ENCODE peak calls at places on chromosomes 4 and X, in five cellular contexts. W is breast epithelium, U is uterus, V is tibial nerve, Q is adrenal gland. H is an unnamed sample.

GRCh38 chr4:74230902-74231499 is 73.1 kb downstream of the MTHFD2L start:
- DNase-seq in W (no peak), V (no peak), U (no peak), Q (peak; percentile 18), H (peak; percentile 76)

GRCh38 chrX:31609130-31609529 is 537.3 kb upstream of the FTHL17 start:
- DNase-seq in V (no peak), U (no peak), Q (no peak), W (no peak), H (no peak)

GRCh38 chr4:2341911-2342652 is 76.4 kb downstream of the ZFYVE28 start:
- DNase-seq in Q (no peak), U (no peak), V (no peak), W (peak; percentile 40), H (peak; percentile 8)

GRCh38 chr4:137861682-137862081 is 329.4 kb upstream of the PCDH18 start:
- DNase-seq in U (no peak), V (no peak), Q (no peak), W (no peak), H (no peak)

GRCh38 chrX:46251755-46252154 is 293.5 kb downstream of the ZNF674 start:
- DNase-seq in W (no peak), Q (no peak), U (no peak), V (no peak), H (no peak)

GRCh38 chr4:6343950-6344408 is 74.3 kb downstream of the WFS1 start:
- DNase-seq in U (no peak), V (no peak), W (no peak), Q (peak; percentile 64), H (no peak)

GRCh38 chrX:7205037-7205577 is 57.2 kb upstream of the PUDP start:
- DNase-seq in V (no peak), W (no peak), Q (no peak), U (no peak), H (no peak)

GRCh38 chrX:3145716-3146115 is 104.4 kb downstream of the ARSF start:
- DNase-seq in U (no peak), Q (no peak), W (no peak), V (no peak), H (no peak)

GRCh38 chr4:145098675-145099037 is 545 bp downstream of the ABCE1 start:
- DNase-seq in U (no peak), W (no peak), V (peak; percentile 34), Q (peak; percentile 59), H (peak; percentile 50)

GRCh38 chrX:28997716-28998115 is 410.5 kb downstream of the IL1RAPL1 start:
- DNase-seq in Q (no peak), U (no peak), W (no peak), V (no peak), H (no peak)

GRCh38 chr4:167020410-167020809 is 213.9 kb downstream of the SPOCK3 start:
- DNase-seq in V (no peak), U (no peak), W (no peak), Q (no peak), H (no peak)

GRCh38 chr4:20544645-20545044 is 155.6 kb upstream of the PACRGL start:
- DNase-seq in U (no peak), W (no peak), V (no peak), Q (no peak), H (no peak)

GRCh38 chr4:3114377-3114776 is 39.9 kb downstream of the HTT start:
- DNase-seq in U (no peak), V (no peak), W (no peak), Q (no peak), H (no peak)

GRCh38 chrX:94178145-94178790 is 504.3 kb downstream of the FAM133A start:
- DNase-seq in W (no peak), U (no peak), Q (no peak), V (no peak), H (no peak)

GRCh38 chrX:43644124-43644701 is 11.9 kb upstream of the MAOA start:
- DNase-seq in V (no peak), U (peak; percentile 33), W (no peak), Q (no peak), H (no peak)

GRCh38 chr4:81093720-81094401 is 63.4 kb downstream of the BMP3 start:
- DNase-seq in V (no peak), U (no peak), Q (no peak), W (no peak), H (no peak)

GRCh38 chr4:15004701-15005301 is 2.5 kb downstream of the CPEB2 start:
- DNase-seq in U (peak; percentile 81), V (peak; percentile 71), Q (peak; percentile 88), W (peak; percentile 87), H (peak; percentile 90)

GRCh38 chr4:60366661-60367060 is 833.5 kb upstream of the ADGRL3 start:
- DNase-seq in U (no peak), V (no peak), Q (no peak), W (no peak), H (no peak)

GRCh38 chr4:48047421-48047844 is 30.9 kb downstream of the NIPAL1 start:
- DNase-seq in Q (no peak), U (no peak), W (no peak), V (no peak), H (no peak)

GRCh38 chr4:9804918-9805317 is 23.5 kb downstream of the DRD5 start:
- DNase-seq in U (no peak), Q (no peak), V (no peak), W (no peak), H (peak; percentile 22)

GRCh38 chr4:108940086-108941033 is 177.5 kb upstream of the ETNPPL start:
- DNase-seq in V (no peak), U (no peak), W (no peak), Q (no peak), H (no peak)

GRCh38 chr4:110631582-110632505 is 9.0 kb upstream of the PITX2 start:
- DNase-seq in V (peak; percentile 45), Q (peak; percentile 60), U (peak; percentile 31), W (no peak), H (peak; percentile 86)

GRCh38 chr4:11011249-11011648 is 326.7 kb upstream of the CLNK start:
- DNase-seq in U (no peak), Q (no peak), V (no peak), W (no peak), H (no peak)

GRCh38 chr4:184787766-184788503 is 37.8 kb downstream of the ACSL1 start:
- DNase-seq in V (no peak), W (no peak), U (no peak), Q (no peak), H (no peak)

GRCh38 chrX:78075787-78076389 is 28.2 kb upstream of the PGK1 start:
- DNase-seq in V (no peak), U (no peak), W (no peak), Q (no peak), H (no peak)

GRCh38 chr4:54118850-54119589 is 19.1 kb downstream of the GSX2 start:
- DNase-seq in U (no peak), W (no peak), V (no peak), Q (no peak), H (no peak)

GRCh38 chr4:161350946-161351345 is 812.9 kb downstream of the FSTL5 start:
- DNase-seq in Q (no peak), V (no peak), W (no peak), U (no peak), H (no peak)

GRCh38 chr4:118682928-118683327 is 2.3 kb upstream of the METTL14 start:
- DNase-seq in V (no peak), Q (no peak), U (no peak), W (no peak), H (no peak)

GRCh38 chr4:168755643-168756482 is 254.2 kb downstream of the CBR4 start:
- DNase-seq in U (no peak), W (no peak), V (no peak), Q (no peak), H (no peak)

GRCh38 chr4:48780867-48781219 is 764 bp upstream of the FRYL start:
- DNase-seq in W (no peak), Q (peak; percentile 74), V (peak; percentile 47), U (peak; percentile 57), H (no peak)

GRCh38 chr4:6109842-6110560 is 90.3 kb downstream of the JAKMIP1 start:
- DNase-seq in W (no peak), U (no peak), V (no peak), Q (no peak), H (no peak)

GRCh38 chr4:90582087-90582486 is 454.9 kb downstream of the CCSER1 start:
- DNase-seq in U (no peak), V (no peak), Q (no peak), W (no peak), H (no peak)

GRCh38 chrX:71181558-71181909 is 36.9 kb downstream of the NLGN3 start:
- DNase-seq in U (no peak), V (peak; percentile 5), Q (peak; percentile 23), W (no peak), H (no peak)

GRCh38 chrX:153972368-153973126 is at the start of gene TMEM187:
- DNase-seq in V (peak; percentile 61), W (peak; percentile 77), Q (peak; percentile 88), U (peak; percentile 88), H (peak; percentile 84)

GRCh38 chrX:153971124-153971631 is 440 bp downstream of the HCFC1 start:
- DNase-seq in V (peak; percentile 70), U (peak; percentile 91), W (peak; percentile 80), Q (peak; percentile 86), H (peak; percentile 95)

GRCh38 chrX:153970398-153971123 is 1.1 kb downstream of the HCFC1 start:
- DNase-seq in U (peak; percentile 71), Q (peak; percentile 65), W (no peak), V (peak; percentile 31), H (peak; percentile 82)

GRCh38 chrX:153973127-153974002 is 811 bp downstream of the TMEM187 start:
- DNase-seq in Q (no peak), U (no peak), V (no peak), W (no peak), H (no peak)

GRCh38 chrX:153971632-153972367 is at the start of gene HCFC1:
- DNase-seq in W (peak; percentile 87), V (peak; percentile 85), Q (peak; percentile 91), U (peak; percentile 96), H (peak; percentile 92)
- TF ChIP-seq POLR2A in W (peak; percentile 45), V (peak; percentile 29), Q (peak; percentile 62), U (peak; percentile 25), H (peak; percentile 18)

DNA sequence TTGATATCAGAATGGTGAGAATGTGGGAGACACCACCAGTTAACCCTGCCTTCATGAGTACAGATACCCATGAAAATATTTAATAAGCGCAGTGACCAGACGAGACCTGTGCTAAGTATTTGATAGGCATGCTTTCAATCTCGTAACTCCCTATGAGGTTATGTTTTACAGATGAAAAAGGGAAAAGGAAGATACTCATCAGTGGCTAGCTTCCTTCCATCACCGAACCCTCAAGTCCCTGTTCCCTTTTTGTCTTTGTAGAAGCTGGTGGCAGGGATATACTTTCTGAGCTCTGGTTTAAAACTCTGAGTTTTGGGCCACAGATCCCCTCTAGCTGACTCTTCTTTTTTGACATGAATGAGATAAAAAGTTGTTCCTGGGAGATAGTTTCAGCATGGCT is 26.3 kb downstream of the AFF1 start:
- DNase-seq in W (no peak), U (no peak), Q (no peak), V (no peak), H (no peak)
- H3K4me1 ChIP-seq in W (no peaks in the 10 kb centered on the region), U (no peaks in the 10 kb centered on the region), Q (peaks cover 43% of the 10 kb centered on the region), V (peaks cover 34% of the 10 kb centered on the region), H (peaks cover 39% of the 10 kb centered on the region)

DNA sequence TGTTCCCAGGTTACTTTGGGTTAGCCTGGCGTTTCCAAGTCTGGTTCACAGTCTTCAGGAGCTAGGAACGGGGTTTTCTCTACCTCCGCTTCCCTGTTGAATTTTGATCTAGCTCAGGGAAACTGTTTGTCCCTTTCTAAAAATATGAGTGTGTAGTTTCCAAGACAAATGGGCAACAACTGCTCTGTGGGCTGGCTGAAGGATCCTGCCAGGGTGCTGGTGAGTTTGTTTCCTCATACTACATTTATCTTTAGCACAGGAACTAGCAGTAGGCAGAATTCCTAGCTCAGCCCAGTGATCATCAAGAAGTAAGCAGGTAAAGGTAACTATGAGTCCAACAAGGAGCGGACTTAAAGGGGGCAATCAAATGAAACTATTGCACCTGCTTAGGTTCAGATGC is 13.3 kb upstream of the FAM47E start:
- DNase-seq in V (no peak), W (no peak), Q (no peak), U (no peak), H (no peak)
- TF ChIP-seq POLR2A in V (no peak), W (no peak), Q (no peak), U (no peak), H (no peak)

GRCh38 chr4:143356493-143356892 is 19.8 kb downstream of the GAB1 start:
- DNase-seq in W (no peak), Q (no peak), V (no peak), U (no peak), H (no peak)
- H3K4me1 ChIP-seq in W (peaks cover 31% of the 10 kb centered on the region), Q (peaks cover 96% of the 10 kb centered on the region), V (peaks cover 99% of the 10 kb centered on the region), U (peaks cover 38% of the 10 kb centered on the region), H (peaks cover 53% of the 10 kb centered on the region)

H was measured in upper lobe of left lung.